ENCODE peak calls at places on chromosomes 16 and 17, in four cellular contexts. V, Z, Y and M are unnamed samples.

GRCh38 chr17:48611681-48612455 is 1.1 kb upstream of the HOXB7 start:
- DNase-seq in V (peak), Z (no peak), Y (no peak), M (no peak)

GRCh38 chr16:4184038-4184702 is 57.7 kb downstream of the SRL start:
- DNase-seq in V (no peak), Z (no peak), Y (no peak), M (no peak)

GRCh38 chr16:47475786-47476185 is 14.7 kb downstream of the PHKB start:
- DNase-seq in V (peak), Z (no peak), Y (no peak), M (no peak)

GRCh38 chr17:78923660-78924453 is 1.3 kb downstream of the TIMP2 start:
- DNase-seq in V (peak), Z (peak), Y (no peak), M (peak)

GRCh38 chr17:33516645-33517044 is 223.6 kb upstream of the ASIC2 start:
- DNase-seq in V (no peak), Z (no peak), Y (no peak), M (no peak)

GRCh38 chr17:83024205-83024971 is 55.0 kb upstream of the METRNL start:
- DNase-seq in V (no peak), Z (no peak), Y (no peak), M (no peak)

GRCh38 chr16:84141143-84141670 is 3.8 kb downstream of the HSDL1 start:
- DNase-seq in V (peak), Z (no peak), Y (no peak), M (no peak)

GRCh38 chr16:9901-10665 is 43.3 kb downstream of the POLR3K start:
- DNase-seq in V (peak), Z (no peak), Y (no peak), M (no peak)

GRCh38 chr16:80084614-80085013 is 456.2 kb upstream of the DYNLRB2 start:
- DNase-seq in V (peak), Z (peak), Y (peak), M (peak)

GRCh38 chr17:50056217-50056960 is 479 bp downstream of the ITGA3 start:
- DNase-seq in V (peak), Z (peak), Y (no peak), M (peak)

GRCh38 chr17:73586921-73587680 is 57.1 kb downstream of the SDK2 start:
- DNase-seq in V (peak), Z (no peak), Y (peak), M (no peak)

GRCh38 chr17:11366451-11366850 is 125.4 kb downstream of the SHISA6 start:
- DNase-seq in V (no peak), Z (no peak), Y (no peak), M (no peak)

GRCh38 chr17:77779711-77780539 is 178.6 kb upstream of the TNRC6C start:
- DNase-seq in V (no peak), Z (no peak), Y (no peak), M (peak)

GRCh38 chr17:76461765-76462555 is 5.4 kb upstream of the AANAT start:
- DNase-seq in V (no peak), Z (no peak), Y (no peak), M (peak)